ENCODE peak calls at places on chromosome 21, in four cellular contexts. M is K562, V is GM12878, I is H1. Y is an unnamed sample.

GRCh38 chr21:26814374-26814773 is 30.8 kb downstream of the ADAMTS1 start:
- DNase-seq in M (no peak), V (no peak), I (no peak), Y (no peak)

GRCh38 chr21:45551316-45551715 is 9.1 kb upstream of the SLC19A1 start:
- DNase-seq in M (no peak), V (peak; percentile 35), I (no peak), Y (no peak)

GRCh38 chr21:39712976-39713375 is 32.0 kb upstream of the IGSF5 start:
- DNase-seq in M (peak; percentile 18), V (no peak), I (no peak), Y (peak; percentile 3)

GRCh38 chr21:28663111-28663693 is 329.5 kb downstream of the LTN1 start:
- DNase-seq in M (no peak), V (no peak), I (no peak), Y (no peak)

GRCh38 chr21:20443558-20444155 is 554.6 kb upstream of the NCAM2 start:
- DNase-seq in M (peak; percentile 20), V (no peak), I (no peak), Y (no peak)

GRCh38 chr21:26115346-26115745 is 55.2 kb downstream of the APP start:
- DNase-seq in M (no peak), V (no peak), I (no peak), Y (no peak)

GRCh38 chr21:36477559-36477958 is 2.4 kb downstream of the CLDN14 start:
- DNase-seq in M (no peak), V (no peak), I (no peak), Y (no peak)

GRCh38 chr21:36145259-36145658 is 10.4 kb downstream of the CBR3 start:
- DNase-seq in M (no peak), V (no peak), I (no peak), Y (no peak)

GRCh38 chr21:45874716-45875415 is 106.7 kb upstream of the COL6A1 start:
- DNase-seq in M (no peak), V (no peak), I (no peak), Y (peak; percentile 9)

GRCh38 chr21:16532841-16533240 is 803.1 kb downstream of the USP25 start:
- DNase-seq in M (no peak), V (no peak), I (no peak), Y (no peak)

GRCh38 chr21:9759972-9760371 is 761.4 kb upstream of the TPTE start:
- DNase-seq in M (no peak), V (no peak), I (no peak), Y (no peak)

GRCh38 chr21:22120616-22121266 is 1122.5 kb downstream of the NCAM2 start:
- DNase-seq in M (no peak), V (no peak), I (peak; percentile 48), Y (no peak)

GRCh38 chr21:32212116-32212515 is 66.7 kb downstream of the MIS18A start:
- DNase-seq in M (no peak), V (no peak), I (no peak), Y (no peak)

GRCh38 chr21:35477622-35478021 is 428.5 kb upstream of the RUNX1 start:
- DNase-seq in M (no peak), V (no peak), I (no peak), Y (no peak)

GRCh38 chr21:37032877-37033471 is 26.5 kb downstream of the RIPPLY3 start:
- DNase-seq in M (no peak), V (no peak), I (no peak), Y (no peak)

GRCh38 chr21:41726970-41727783 is 39.7 kb downstream of the RIPK4 start:
- DNase-seq in M (no peak), V (no peak), I (no peak), Y (peak; percentile 48)
- TF ChIP-seq CTCF in M (no peak), V (no peak), I (no peak), Y (peak; percentile 59)

DNA sequence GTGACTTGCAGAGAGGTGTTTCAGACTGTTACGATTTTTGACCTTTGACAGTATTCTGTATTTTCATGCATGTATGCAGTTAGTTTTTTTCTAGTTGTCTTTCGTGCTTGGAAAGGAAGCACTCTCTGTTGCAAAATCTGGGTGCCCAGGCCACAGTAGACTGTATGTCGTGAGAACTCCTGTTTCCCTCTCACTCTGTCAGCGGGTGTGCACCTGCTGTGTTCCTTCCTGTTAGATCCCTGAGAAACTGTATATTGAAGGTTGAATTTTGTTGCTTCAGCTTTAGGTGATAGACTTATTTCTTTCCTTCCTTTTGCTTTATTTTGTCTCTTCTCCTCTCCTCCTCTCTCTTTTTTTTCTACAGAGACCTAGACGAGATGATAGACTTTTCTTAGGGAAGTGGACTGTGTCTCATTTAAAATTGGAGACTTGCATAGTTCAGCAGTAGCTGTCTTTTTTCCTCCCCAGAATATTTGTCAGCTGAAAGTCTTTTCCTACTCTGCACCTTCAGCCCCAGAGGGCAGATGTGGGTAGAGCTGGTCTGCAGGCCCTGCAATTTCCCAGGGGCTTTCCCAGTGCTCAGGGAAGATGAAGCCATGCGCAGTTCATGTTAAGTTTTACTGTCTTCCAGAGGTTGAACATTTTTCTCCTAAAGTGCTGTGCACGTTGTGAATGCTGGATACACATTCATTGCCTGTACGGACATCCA is 1.4 kb downstream of the TRAPPC10 start:
- DNase-seq in M (peak; percentile 15), V (peak; percentile 32), I (no peak), Y (no peak)
- TF ChIP-seq CBX5 in M (no peak), V (no peak), I (no peak), Y (no peak)

GRCh38 chr21:41250519-41250918 is 66.1 kb upstream of the FAM3B start:
- DNase-seq in M (no peak), V (no peak), I (no peak), Y (no peak)
- TF ChIP-seq POLR2AphosphoS5 in M (no peak), V (no peak), I (no peak), Y (no peak)

GRCh38 chr21:33268736-33269441 is 2.7 kb downstream of the IL10RB start:
- DNase-seq in M (no peak), V (peak; percentile 96), I (no peak), Y (peak; percentile 29)
- TF ChIP-seq CTCF in M (no peak), V (no peak), I (no peak), Y (no peak)